ENCODE peak calls at places on chromosome 19, in four cellular contexts. G, N, F and O are unnamed samples.

GRCh38 chr19:4647676-4648644 is 8.6 kb downstream of the TNFAIP8L1 start:
- DNase-seq in F (no peak), G (no peak), N (no peak), O (no peak)

GRCh38 chr19:7862413-7862951 is 11.7 kb downstream of the PRR36 start:
- DNase-seq in F (peak; percentile 94), G (no peak), N (peak; percentile 89), O (peak; percentile 95)

GRCh38 chr19:51531349-51532315 is at the start of gene SIGLEC6:
- DNase-seq in N (peak; percentile 92), G (no peak), F (peak; percentile 47), O (no peak)

GRCh38 chr19:10271543-10272086 is 695 bp downstream of the ICAM1 start:
- DNase-seq in F (no peak), G (no peak), N (no peak), O (no peak)

GRCh38 chr19:1445932-1446712 is 3.8 kb upstream of the APC2 start:
- DNase-seq in G (no peak), F (peak; percentile 87), N (peak; percentile 79), O (no peak)

GRCh38 chr19:4370418-4371041 is 27.2 kb downstream of the MPND start:
- DNase-seq in G (no peak), F (peak; percentile 52), N (no peak), O (no peak)

GRCh38 chr19:18155095-18156087 is 2.4 kb downstream of the PIK3R2 start:
- DNase-seq in N (no peak), G (no peak), F (peak; percentile 88), O (no peak)

GRCh38 chr19:56403261-56403660 is 871 bp upstream of the ZNF583 start:
- DNase-seq in F (no peak), N (no peak), G (no peak), O (no peak)

GRCh38 chr19:5985098-5985783 is 7.3 kb upstream of the RANBP3 start:
- DNase-seq in G (no peak), N (no peak), F (no peak), O (no peak)

GRCh38 chr19:43675269-43675879 is 5.4 kb upstream of the PLAUR start:
- DNase-seq in F (no peak), N (peak; percentile 82), G (no peak), O (no peak)

GRCh38 chr19:5035105-5035761 is 66.3 kb downstream of the KDM4B start:
- DNase-seq in F (peak; percentile 69), N (no peak), G (no peak), O (no peak)

GRCh38 chr19:37986048-37986750 is 79.2 kb downstream of the SIPA1L3 start:
- DNase-seq in F (no peak), G (no peak), N (no peak), O (no peak)

GRCh38 chr19:3765121-3765520 is 2.6 kb downstream of the MRPL54 start:
- DNase-seq in F (no peak), G (no peak), N (no peak), O (no peak)

GRCh38 chr19:57632987-57633831 is at the start of gene ZNF211:
- DNase-seq in N (peak; percentile 92), F (peak; percentile 89), G (peak; percentile 83), O (peak; percentile 89)

GRCh38 chr19:35557539-35558399 is 5.7 kb downstream of the ATP4A start:
- DNase-seq in G (no peak), F (peak; percentile 93), N (peak; percentile 91), O (peak; percentile 89)

GRCh38 chr19:1062387-1063029 is 4.5 kb upstream of the ARHGAP45 start:
- DNase-seq in G (no peak), F (no peak), N (peak; percentile 77), O (no peak)

GRCh38 chr19:38663957-38664502 is 16.6 kb downstream of the ACTN4 start:
- DNase-seq in G (no peak), F (peak; percentile 70), N (no peak), O (no peak)

GRCh38 chr19:16571283-16571682 is 932 bp downstream of the SLC35E1 start:
- DNase-seq in F (no peak), N (peak; percentile 37), G (no peak), O (no peak)

GRCh38 chr19:1935484-1936208 is 5.3 kb upstream of the CSNK1G2 start:
- DNase-seq in G (no peak), F (no peak), N (no peak), O (no peak)

GRCh38 chr19:57807541-57807940 is 7.2 kb downstream of the ZNF552 start:
- DNase-seq in G (no peak), F (no peak), N (no peak), O (no peak)

GRCh38 chr19:48196321-48196761 is 25.9 kb downstream of the ZSWIM9 start:
- DNase-seq in G (no peak), F (peak; percentile 56), N (no peak), O (no peak)

GRCh38 chr19:38320969-38321339 is 1.3 kb downstream of the KCNK6 start:
- DNase-seq in F (no peak), N (no peak), G (no peak), O (no peak)

GRCh38 chr19:46892252-46893179 is 31.7 kb downstream of the ARHGAP35 start:
- DNase-seq in G (no peak), F (no peak), N (no peak), O (no peak)

GRCh38 chr19:54188224-54188871 is 1.0 kb downstream of the MBOAT7 start:
- DNase-seq in F (no peak), N (peak; percentile 63), G (no peak), O (no peak)

GRCh38 chr19:5864725-5865486 is 5.4 kb downstream of the FUT5 start:
- DNase-seq in N (no peak), F (no peak), G (no peak), O (no peak)

GRCh38 chr19:52297601-52298358 is 811 bp downstream of the ZNF480 start:
- DNase-seq in F (no peak), N (no peak), G (no peak), O (no peak)

GRCh38 chr19:7395360-7395781 is 46.6 kb downstream of the ARHGEF18 start:
- DNase-seq in G (no peak), N (no peak), F (no peak), O (no peak)

GRCh38 chr19:50476224-50476942 is at the start of the genes EMC10 and GARIN5A:
- DNase-seq in G (peak; percentile 70), N (peak; percentile 95), F (peak; percentile 98), O (peak; percentile 95)
- TF ChIP-seq CTCF in G (no peak), N (no peak), F (no peak), O (no peak)

GRCh38 chr19:49662011-49662410 is 3.6 kb downstream of the IRF3 start:
- DNase-seq in N (no peak), F (peak; percentile 69), G (no peak), O (no peak)
- TF ChIP-seq CTCF in N (no peak), F (no peak), G (no peak), O (no peak)

GRCh38 chr19:41869374-41869955 is 7.6 kb upstream of the CD79A start:
- DNase-seq in F (no peak), G (no peak), N (no peak), O (no peak)

GRCh38 chr19:41872384-41872774 is 4.7 kb upstream of the CD79A start:
- DNase-seq in F (no peak), N (no peak), G (no peak), O (no peak)

GRCh38 chr19:41870401-41870873 is 6.6 kb upstream of the CD79A start:
- DNase-seq in G (no peak), F (no peak), N (no peak), O (no peak)

GRCh38 chr19:41871573-41872383 is 5.3 kb upstream of the CD79A start:
- DNase-seq in F (no peak), N (no peak), G (no peak), O (no peak)

GRCh38 chr19:41872775-41873647 is 4.1 kb upstream of the CD79A start:
- DNase-seq in G (no peak), N (peak; percentile 96), F (peak; percentile 94), O (no peak)
- TF ChIP-seq CTCF in G (peak; percentile 73), N (peak; percentile 61), F (peak; percentile 82), O (peak; percentile 81)

DNA sequence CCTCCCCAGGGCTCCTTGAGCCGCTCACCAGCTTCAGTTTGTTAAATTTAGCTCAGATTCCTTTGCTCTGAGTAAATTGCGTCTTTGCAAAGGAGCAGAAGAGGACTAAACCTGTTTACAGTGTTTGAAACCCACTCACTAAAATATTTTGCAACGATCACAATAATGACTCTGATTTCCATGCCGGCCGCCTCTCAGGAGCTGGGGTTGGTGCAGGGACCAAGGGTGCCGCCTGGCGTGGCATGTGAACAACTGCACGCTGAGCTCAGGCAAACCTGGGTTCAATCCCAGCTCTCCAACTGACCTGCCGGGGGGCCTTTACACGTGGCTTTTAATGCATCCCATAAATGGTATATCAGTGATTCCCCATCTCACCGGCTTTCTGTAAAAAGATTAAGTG is 68.7 kb upstream of the CACNA1A start:
- DNase-seq in G (no peak), F (peak; percentile 33), N (no peak), O (no peak)
- TF ChIP-seq CTCF in G (peak; percentile 25), F (no peak), N (no peak), O (peak; percentile 58)